ENCODE peak calls at places on chromosomes 16 and 17, in six cellular contexts. One of them, this sample, is unnamed.

GRCh38 chr17:47808036-47808829 is 13.4 kb downstream of the OSBPL7 start:
- DNase-seq in Daoy: no peak
- DNase-seq in adrenal gland: no peak
- DNase-seq in skeletal muscle cell: no peak
- DNase-seq in Peyer's patch: no peak
- DNase-seq in lung microvascular endothelial cell: no peak
- DNase-seq in this sample: no peak

GRCh38 chr17:40550608-40551007 is 14.7 kb downstream of the CCR7 start:
- DNase-seq in lung microvascular endothelial cell: no peak
- DNase-seq in Peyer's patch: no peak
- DNase-seq in Daoy: peak; percentile 93
- DNase-seq in skeletal muscle cell: peak; percentile 98
- DNase-seq in adrenal gland: peak; percentile 54
- DNase-seq in this sample: peak; percentile 62

GRCh38 chr16:20956319-20956718 is 55.7 kb downstream of the LYRM1 start:
- DNase-seq in lung microvascular endothelial cell: peak; percentile 11
- DNase-seq in Peyer's patch: no peak
- DNase-seq in adrenal gland: no peak
- DNase-seq in Daoy: no peak
- DNase-seq in skeletal muscle cell: no peak
- DNase-seq in this sample: no peak

GRCh38 chr16:57788252-57788841 is 13.9 kb downstream of the KIFC3 start:
- DNase-seq in skeletal muscle cell: no peak
- DNase-seq in Peyer's patch: no peak
- DNase-seq in Daoy: no peak
- DNase-seq in adrenal gland: no peak
- DNase-seq in lung microvascular endothelial cell: no peak
- DNase-seq in this sample: no peak

GRCh38 chr17:77375917-77376651 is 235.3 kb downstream of the SEC14L1 start:
- DNase-seq in Daoy: no peak
- DNase-seq in Peyer's patch: peak; percentile 77
- DNase-seq in adrenal gland: peak; percentile 54
- DNase-seq in skeletal muscle cell: peak; percentile 89
- DNase-seq in lung microvascular endothelial cell: no peak
- DNase-seq in this sample: no peak

GRCh38 chr16:57970319-57970718 is 609 bp downstream of the CNGB1 start:
- DNase-seq in Peyer's patch: no peak
- DNase-seq in adrenal gland: no peak
- DNase-seq in Daoy: no peak
- DNase-seq in lung microvascular endothelial cell: no peak
- DNase-seq in skeletal muscle cell: no peak
- DNase-seq in this sample: no peak

GRCh38 chr17:47847341-47848197 is 3.4 kb downstream of the SP6 start:
- DNase-seq in lung microvascular endothelial cell: no peak
- DNase-seq in Daoy: no peak
- DNase-seq in Peyer's patch: no peak
- DNase-seq in adrenal gland: no peak
- DNase-seq in skeletal muscle cell: no peak
- DNase-seq in this sample: no peak

GRCh38 chr16:28623172-28623711 is 13.4 kb upstream of the SULT1A1 start:
- DNase-seq in Daoy: no peak
- DNase-seq in lung microvascular endothelial cell: peak; percentile 57
- DNase-seq in Peyer's patch: peak; percentile 62
- DNase-seq in adrenal gland: peak; percentile 58
- DNase-seq in skeletal muscle cell: no peak
- DNase-seq in this sample: peak; percentile 79

GRCh38 chr17:79897243-79898063 is 58.2 kb upstream of the CBX4 start:
- DNase-seq in Peyer's patch: no peak
- DNase-seq in Daoy: no peak
- DNase-seq in skeletal muscle cell: no peak
- DNase-seq in lung microvascular endothelial cell: no peak
- DNase-seq in adrenal gland: no peak
- DNase-seq in this sample: no peak

GRCh38 chr17:82817947-82818346 is 21.9 kb downstream of the ZNF750 start:
- DNase-seq in Daoy: no peak
- DNase-seq in lung microvascular endothelial cell: no peak
- DNase-seq in adrenal gland: no peak
- DNase-seq in skeletal muscle cell: no peak
- DNase-seq in Peyer's patch: no peak
- DNase-seq in this sample: no peak

GRCh38 chr17:37698132-37698615 is 46.7 kb downstream of the HNF1B start:
- DNase-seq in Peyer's patch: no peak
- DNase-seq in lung microvascular endothelial cell: no peak
- DNase-seq in skeletal muscle cell: peak; percentile 16
- DNase-seq in adrenal gland: no peak
- DNase-seq in Daoy: peak; percentile 62
- DNase-seq in this sample: no peak

GRCh38 chr16:70674221-70675014 is 11.4 kb downstream of the MTSS2 start:
- DNase-seq in lung microvascular endothelial cell: no peak
- DNase-seq in Daoy: no peak
- DNase-seq in adrenal gland: no peak
- DNase-seq in skeletal muscle cell: no peak
- DNase-seq in Peyer's patch: no peak
- DNase-seq in this sample: no peak

GRCh38 chr16:48526058-48526957 is 83.7 kb downstream of the N4BP1 start:
- DNase-seq in skeletal muscle cell: no peak
- DNase-seq in Peyer's patch: peak; percentile 45
- DNase-seq in adrenal gland: no peak
- DNase-seq in lung microvascular endothelial cell: no peak
- DNase-seq in Daoy: peak; percentile 38
- DNase-seq in this sample: peak; percentile 60

GRCh38 chr16:74585846-74586392 is 21.0 kb downstream of the GLG1 start:
- DNase-seq in skeletal muscle cell: no peak
- DNase-seq in adrenal gland: no peak
- DNase-seq in Daoy: no peak
- DNase-seq in lung microvascular endothelial cell: no peak
- DNase-seq in Peyer's patch: no peak
- DNase-seq in this sample: no peak

GRCh38 chr16:4110680-4111079 is 5.6 kb downstream of the ADCY9 start:
- DNase-seq in Daoy: no peak
- DNase-seq in Peyer's patch: no peak
- DNase-seq in skeletal muscle cell: no peak
- DNase-seq in adrenal gland: no peak
- DNase-seq in lung microvascular endothelial cell: no peak
- DNase-seq in this sample: no peak

GRCh38 chr16:57165923-57166322 is 19.9 kb downstream of the PSME3IP1 start:
- DNase-seq in adrenal gland: no peak
- DNase-seq in Peyer's patch: no peak
- DNase-seq in lung microvascular endothelial cell: no peak
- DNase-seq in Daoy: no peak
- DNase-seq in skeletal muscle cell: peak; percentile 63
- DNase-seq in this sample: peak; percentile 32

GRCh38 chr16:48383204-48383876 is 1.9 kb downstream of the SIAH1 start:
- DNase-seq in lung microvascular endothelial cell: no peak
- DNase-seq in Peyer's patch: no peak
- DNase-seq in adrenal gland: no peak
- DNase-seq in skeletal muscle cell: no peak
- DNase-seq in Daoy: no peak
- DNase-seq in this sample: no peak

GRCh38 chr17:48262982-48263586 is 155.5 kb downstream of the SNX11 start:
- DNase-seq in skeletal muscle cell: no peak
- DNase-seq in Daoy: no peak
- DNase-seq in Peyer's patch: no peak
- DNase-seq in lung microvascular endothelial cell: peak; percentile 61
- DNase-seq in adrenal gland: no peak
- DNase-seq in this sample: no peak

GRCh38 chr17:28896884-28897768 is at the start of gene FLOT2:
- DNase-seq in Daoy: peak; percentile 68
- DNase-seq in lung microvascular endothelial cell: peak; percentile 60
- DNase-seq in adrenal gland: peak; percentile 86
- DNase-seq in Peyer's patch: peak; percentile 77
- DNase-seq in skeletal muscle cell: no peak
- DNase-seq in this sample: peak; percentile 68

GRCh38 chr17:38885728-38886642 is 16.1 kb downstream of the LASP1 start:
- DNase-seq in lung microvascular endothelial cell: no peak
- DNase-seq in adrenal gland: no peak
- DNase-seq in skeletal muscle cell: no peak
- DNase-seq in Daoy: no peak
- DNase-seq in Peyer's patch: no peak
- DNase-seq in this sample: no peak

GRCh38 chr17:58332720-58333395 is 4.3 kb upstream of the TSPOAP1 start:
- DNase-seq in skeletal muscle cell: no peak
- DNase-seq in lung microvascular endothelial cell: no peak
- DNase-seq in adrenal gland: no peak
- DNase-seq in Peyer's patch: peak; percentile 77
- DNase-seq in Daoy: no peak
- DNase-seq in this sample: no peak

GRCh38 chr17:57389474-57389873 is 133.2 kb downstream of the MSI2 start:
- DNase-seq in Peyer's patch: no peak
- DNase-seq in lung microvascular endothelial cell: no peak
- DNase-seq in skeletal muscle cell: no peak
- DNase-seq in Daoy: no peak
- DNase-seq in adrenal gland: no peak
- DNase-seq in this sample: no peak

GRCh38 chr16:57318240-57318970 is 33.9 kb upstream of the PLLP start:
- DNase-seq in Daoy: no peak
- DNase-seq in lung microvascular endothelial cell: no peak
- DNase-seq in skeletal muscle cell: no peak
- DNase-seq in adrenal gland: no peak
- DNase-seq in Peyer's patch: no peak
- DNase-seq in this sample: no peak

GRCh38 chr16:12796498-12796897 is 7.2 kb downstream of the CPPED1 start:
- DNase-seq in Daoy: no peak
- DNase-seq in skeletal muscle cell: no peak
- DNase-seq in adrenal gland: no peak
- DNase-seq in Peyer's patch: no peak
- DNase-seq in lung microvascular endothelial cell: no peak
- DNase-seq in this sample: no peak

GRCh38 chr17:29251969-29252866 is 5.6 kb downstream of the CRYBA1 start:
- DNase-seq in Peyer's patch: no peak
- DNase-seq in Daoy: no peak
- DNase-seq in lung microvascular endothelial cell: peak; percentile 53
- DNase-seq in adrenal gland: no peak
- DNase-seq in skeletal muscle cell: peak; percentile 9
- DNase-seq in this sample: no peak

This sample was measured in body of pancreas.